ENCODE peak calls at places on chromosomes 1 and 21, in eight cellular contexts. Z is NB4, O is Panc1, B is upper lobe of right lung, L is adrenal gland, U is foreskin fibroblast, X is type B pancreatic cell, E is pancreas. G is an unnamed sample.

GRCh38 chr21:15752763-15753407 is 23.1 kb downstream of the USP25 start:
- DNase-seq in Z (no peak), O (no peak), B (no peak), L (no peak), U (no peak), X (no peak), E (no peak), G (no peak)

GRCh38 chr1:199786695-199787094 is 240.8 kb upstream of the NR5A2 start:
- DNase-seq in Z (no peak), O (no peak), B (no peak), L (no peak), U (no peak), X (no peak), E (no peak), G (no peak)

GRCh38 chr21:19807231-19807630 is 1191.0 kb upstream of the NCAM2 start:
- DNase-seq in Z (no peak), O (no peak), B (no peak), L (no peak), U (no peak), X (no peak), E (no peak), G (no peak)

GRCh38 chr1:242449211-242449610 is 75.3 kb downstream of the PLD5 start:
- DNase-seq in Z (no peak), O (no peak), B (no peak), L (no peak), U (no peak), X (no peak), E (no peak), G (no peak)

GRCh38 chr1:85850238-85850637 is 142.0 kb upstream of the ZNHIT6 start:
- DNase-seq in Z (no peak), O (peak), B (no peak), L (no peak), U (peak), X (no peak), E (no peak), G (no peak)

GRCh38 chr1:199859525-199859924 is 168.0 kb upstream of the NR5A2 start:
- DNase-seq in Z (peak), O (peak), B (no peak), L (no peak), U (peak), X (no peak), E (no peak), G (no peak)

GRCh38 chr1:81729239-81729638 is 71.5 kb upstream of the ADGRL2 start:
- DNase-seq in Z (no peak), O (no peak), B (no peak), L (no peak), U (no peak), X (no peak), E (no peak), G (no peak)

GRCh38 chr1:235972316-235973090 is 92.4 kb downstream of the NID1 start:
- DNase-seq in Z (peak), O (no peak), B (no peak), L (no peak), U (peak), X (no peak), E (no peak), G (peak)

GRCh38 chr1:110341872-110342331 is 2.7 kb downstream of the RBM15 start:
- DNase-seq in Z (no peak), O (no peak), B (no peak), L (no peak), U (no peak), X (no peak), E (no peak), G (no peak)

GRCh38 chr1:31954607-31955283 is 16.6 kb upstream of the PTP4A2 start:
- DNase-seq in Z (peak), O (no peak), B (peak), L (peak), U (peak), X (no peak), E (peak), G (no peak)

GRCh38 chr1:10648689-10649483 is 147.6 kb downstream of the CASZ1 start:
- DNase-seq in Z (no peak), O (no peak), B (no peak), L (no peak), U (no peak), X (no peak), E (no peak), G (no peak)

GRCh38 chr1:42422672-42423236 is 33.1 kb downstream of the ZMYND12 start:
- DNase-seq in Z (no peak), O (no peak), B (no peak), L (no peak), U (no peak), X (no peak), E (no peak), G (no peak)

GRCh38 chr1:2103901-2104590 is 53.8 kb downstream of the PRKCZ start:
- DNase-seq in Z (no peak), O (no peak), B (peak), L (no peak), U (no peak), X (no peak), E (peak), G (no peak)

GRCh38 chr1:67166196-67166595 is at the start of gene IL23R:
- DNase-seq in Z (no peak), O (no peak), B (no peak), L (peak), U (no peak), X (no peak), E (no peak), G (peak)

GRCh38 chr1:234929369-234929768 is 199.3 kb downstream of the TOMM20 start:
- DNase-seq in Z (no peak), O (no peak), B (no peak), L (no peak), U (no peak), X (no peak), E (no peak), G (no peak)

GRCh38 chr1:232844791-232845190 is 39.6 kb downstream of the MAP10 start:
- DNase-seq in Z (no peak), O (no peak), B (no peak), L (no peak), U (no peak), X (no peak), E (no peak), G (no peak)

GRCh38 chr1:46508760-46509159 is 19.1 kb downstream of the DMBX1 start:
- DNase-seq in Z (peak), O (no peak), B (no peak), L (no peak), U (no peak), X (no peak), E (no peak), G (no peak)

GRCh38 chr1:92877792-92878191 is 46.0 kb downstream of the RPL5 start:
- DNase-seq in Z (no peak), O (no peak), B (no peak), L (no peak), U (peak), X (no peak), E (no peak), G (peak)

GRCh38 chr21:43361127-43361492 is 65.8 kb downstream of the SIK1 start:
- DNase-seq in Z (peak), O (no peak), B (no peak), L (no peak), U (peak), X (no peak), E (no peak), G (no peak)

GRCh38 chr1:171219751-171220385 is 28.4 kb upstream of the FMO1 start:
- DNase-seq in Z (no peak), O (no peak), B (no peak), L (no peak), U (peak), X (no peak), E (no peak), G (no peak)

GRCh38 chr1:66747500-66747899 is 4.8 kb upstream of the DYNLT5 start:
- DNase-seq in Z (no peak), O (no peak), B (no peak), L (no peak), U (no peak), X (no peak), E (no peak), G (no peak)

GRCh38 chr21:41622831-41623548 is 115.0 kb upstream of the TMPRSS2 start:
- DNase-seq in Z (no peak), O (no peak), B (no peak), L (no peak), U (no peak), X (no peak), E (no peak), G (no peak)

GRCh38 chr1:88462481-88463261 is 221.4 kb upstream of the PKN2 start:
- DNase-seq in Z (no peak), O (no peak), B (no peak), L (peak), U (peak), X (no peak), E (no peak), G (no peak)

GRCh38 chr1:177311111-177311510 is 140.4 kb downstream of the BRINP2 start:
- DNase-seq in Z (no peak), O (no peak), B (no peak), L (no peak), U (no peak), X (no peak), E (no peak), G (no peak)

GRCh38 chr1:35112668-35113067 is 33.5 kb downstream of the ZMYM1 start:
- DNase-seq in Z (no peak), O (no peak), B (no peak), L (no peak), U (no peak), X (no peak), E (no peak), G (no peak)
- TF ChIP-seq CTCF in Z (no peak), O (no peak), B (no peak), L (no peak), U (peak), X (peak), E (no peak), G (no peak)

GRCh38 chr1:65722461-65722860 is 70.2 kb upstream of the PDE4B start:
- DNase-seq in Z (no peak), O (no peak), B (no peak), L (no peak), U (no peak), X (no peak), E (no peak), G (no peak)
- TF ChIP-seq CTCF in Z (no peak), O (no peak), B (no peak), L (no peak), U (no peak), X (no peak), E (no peak), G (no peak)

DNA sequence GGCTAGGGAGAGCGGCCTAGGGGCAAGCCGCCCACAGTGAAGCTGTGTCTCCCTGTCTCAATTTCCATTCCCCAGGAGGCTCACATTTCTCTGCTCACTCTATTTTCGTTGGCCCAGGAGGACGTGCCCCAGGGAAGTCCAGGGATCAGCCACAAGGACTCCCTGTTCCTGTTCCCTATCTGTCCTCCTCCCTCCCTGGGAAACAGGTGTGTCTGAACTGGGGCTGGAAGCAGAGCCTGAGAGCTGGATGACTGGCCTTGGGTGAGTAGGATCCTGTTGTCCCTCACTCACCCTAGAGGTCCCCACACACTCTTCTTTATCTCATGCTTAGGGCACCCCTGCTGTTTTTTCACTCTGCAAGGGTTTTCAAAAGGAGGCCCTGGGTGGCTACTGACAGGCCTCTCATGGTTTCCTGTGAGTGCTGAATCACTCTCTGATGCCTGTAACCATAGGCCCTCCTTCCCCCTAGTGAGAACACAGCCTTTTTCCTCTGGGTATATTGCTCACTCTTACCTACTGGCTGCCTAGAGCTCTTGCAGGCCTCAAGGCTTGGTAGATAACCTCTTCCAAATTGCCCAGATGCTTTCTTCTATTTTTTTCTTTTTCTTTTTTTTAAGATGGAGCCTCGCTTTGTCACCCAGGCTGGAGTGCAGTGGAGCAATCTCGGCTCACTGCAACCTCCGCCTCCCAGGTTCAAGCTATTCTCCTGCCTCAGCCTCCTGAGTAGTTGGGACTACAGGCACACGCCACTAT is 3.3 kb upstream of the UTP11 start:
- DNase-seq in Z (peak), O (no peak), B (peak), L (peak), U (peak), X (no peak), E (no peak), G (no peak)
- TF ChIP-seq CTCF in Z (no peak), O (no peak), B (no peak), L (no peak), U (no peak), X (no peak), E (no peak), G (no peak)

GRCh38 chr1:8111560-8111959 is 85.5 kb upstream of the ERRFI1 start:
- DNase-seq in Z (no peak), O (no peak), B (no peak), L (no peak), U (no peak), X (no peak), E (no peak), G (no peak)

GRCh38 chr1:8115769-8116167 is 89.7 kb upstream of the ERRFI1 start:
- DNase-seq in Z (no peak), O (no peak), B (no peak), L (no peak), U (no peak), X (no peak), E (no peak), G (no peak)

GRCh38 chr1:8112611-8113256 is 86.6 kb upstream of the ERRFI1 start:
- DNase-seq in Z (no peak), O (no peak), B (no peak), L (no peak), U (no peak), X (no peak), E (no peak), G (no peak)

GRCh38 chr1:8115031-8115768 is 89.1 kb upstream of the ERRFI1 start:
- DNase-seq in Z (no peak), O (no peak), B (no peak), L (no peak), U (no peak), X (no peak), E (no peak), G (no peak)

DNA sequence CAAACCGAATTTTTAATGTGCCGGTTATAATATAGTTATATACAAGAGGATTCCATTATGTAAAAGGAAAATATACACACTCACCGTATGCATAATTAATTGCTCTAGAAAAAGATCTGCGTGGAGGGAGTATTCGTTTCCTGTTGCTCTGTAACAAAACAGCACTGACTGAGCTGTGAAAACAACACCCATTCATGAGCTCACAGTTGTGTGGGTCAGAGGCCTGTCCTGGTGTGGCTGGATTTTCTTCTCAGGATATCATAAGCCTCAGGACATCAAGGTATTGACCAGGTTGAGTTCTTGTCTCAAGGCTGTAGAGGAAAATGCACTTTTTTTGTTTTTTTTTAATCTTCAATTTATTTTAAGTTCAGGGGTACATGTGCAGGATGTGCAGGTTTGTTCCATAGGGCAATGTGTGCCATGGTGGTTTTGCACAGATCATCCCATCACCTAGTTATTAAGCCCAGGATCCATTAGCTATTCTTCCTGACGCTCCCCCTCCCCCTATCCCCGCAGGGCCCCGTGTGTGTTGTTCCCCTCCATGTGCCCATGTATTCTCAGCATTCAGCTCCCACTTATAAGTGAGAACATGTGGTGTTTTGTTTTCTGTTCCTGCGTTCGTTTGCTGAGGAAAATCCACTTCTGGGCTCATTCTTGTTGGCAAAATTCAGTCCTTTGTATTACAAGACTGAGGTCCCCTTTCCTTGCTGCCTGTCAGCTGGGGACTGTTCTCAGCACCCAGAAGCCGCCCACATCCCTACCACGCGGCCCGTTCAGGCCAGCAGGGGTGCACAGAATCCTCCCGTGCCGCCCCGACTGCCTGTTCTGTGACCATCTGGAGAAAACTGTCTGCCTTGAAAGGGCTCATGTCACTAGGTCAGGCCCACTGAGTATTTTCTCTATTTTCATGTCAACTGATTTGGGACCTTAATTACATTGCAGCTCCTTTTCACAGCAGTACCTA is 87.4 kb upstream of the ERRFI1 start:
- DNase-seq in Z (peak), O (no peak), B (no peak), L (no peak), U (no peak), X (no peak), E (no peak), G (no peak)
- TF ChIP-seq CTCF in Z (no peak), O (no peak), B (no peak), L (no peak), U (no peak), X (peak), E (no peak), G (no peak)